ENCODE peak calls at places on chromosomes 13 and 19, in ten cellular contexts. N is AG09319; L is AG04450; K is left ventricle myocardium inferior; G is ascending aorta; I is breast epithelium; V is retina; E is activated CD4-positive, alpha-beta T cell treated with anti-CD3 and anti-CD28 coated beads, Interleukin-2, amount 10 ng/mL, durations not matched to agents 7 days and 5 days; F is natural killer cell treated with Interleukin-12 subunit alpha and Interleukin-12 subunit beta and Interleukin-15 and Interleukin-18, amount 100 ng/mL, for 72 hours; D is stimulated activated CD8-positive, alpha-beta memory T cell treated with anti-CD3 and anti-CD28 coated beads, Interleukin-15, amount 100 ng/mL, for 1 hour. A is an unnamed sample.

GRCh38 chr13:95784161-95784880 is 107.4 kb downstream of the DNAJC3 start:
- DNase-seq in N (peak), L (peak), K (no peak), G (no peak), I (no peak), V (no peak), E (no peak), F (no peak), D (no peak), A (no peak)

GRCh38 chr13:111184685-111185401 is 69.7 kb downstream of the ARHGEF7 start:
- DNase-seq in N (no peak), L (no peak), K (no peak), G (no peak), I (no peak), V (peak), E (peak), F (peak), D (no peak), A (no peak)

GRCh38 chr13:112693831-112694497 is 4.1 kb downstream of the ATP11A start:
- DNase-seq in N (peak), L (peak), K (no peak), G (no peak), I (no peak), V (no peak), E (no peak), F (peak), D (no peak), A (no peak)

GRCh38 chr13:109096101-109096500 is 466.7 kb downstream of the MYO16 start:
- DNase-seq in N (no peak), L (no peak), K (no peak), G (no peak), I (no peak), V (no peak), E (no peak), F (no peak), D (no peak), A (no peak)

GRCh38 chr19:3693030-3693925 is 7.0 kb downstream of the PIP5K1C start:
- DNase-seq in N (no peak), L (no peak), K (no peak), G (no peak), I (no peak), V (no peak), E (no peak), F (no peak), D (no peak), A (no peak)

GRCh38 chr19:2083174-2083854 is 12.8 kb downstream of the MOB3A start:
- DNase-seq in N (no peak), L (no peak), K (no peak), G (no peak), I (no peak), V (no peak), E (peak), F (peak), D (peak), A (no peak)

GRCh38 chr13:29924951-29925350 is 74.5 kb upstream of the UBL3 start:
- DNase-seq in N (no peak), L (no peak), K (no peak), G (no peak), I (no peak), V (no peak), E (no peak), F (no peak), D (no peak), A (no peak)

GRCh38 chr13:82962422-82962821 is 919.9 kb downstream of the SLITRK1 start:
- DNase-seq in N (no peak), L (no peak), K (no peak), G (no peak), I (no peak), V (no peak), E (no peak), F (no peak), D (no peak), A (no peak)

GRCh38 chr19:9370747-9371619 is 8.2 kb downstream of the ZNF177 start:
- DNase-seq in N (no peak), L (no peak), K (no peak), G (no peak), I (no peak), V (no peak), E (no peak), F (no peak), D (no peak), A (no peak)

GRCh38 chr13:32426981-32427851 is 714 bp downstream of the N4BP2L1 start:
- DNase-seq in N (no peak), L (no peak), K (peak), G (no peak), I (peak), V (peak), E (peak), F (peak), D (no peak), A (peak)

GRCh38 chr19:45637890-45638667 is 1.1 kb downstream of the EML2 start:
- DNase-seq in N (no peak), L (no peak), K (no peak), G (no peak), I (no peak), V (no peak), E (no peak), F (no peak), D (no peak), A (no peak)

GRCh38 chr19:11426656-11427055 is 7.5 kb upstream of the RGL3 start:
- DNase-seq in N (no peak), L (no peak), K (no peak), G (no peak), I (no peak), V (no peak), E (no peak), F (peak), D (no peak), A (no peak)

GRCh38 chr13:28558126-28558525 is 63.2 kb upstream of the FLT1 start:
- DNase-seq in N (peak), L (peak), K (no peak), G (no peak), I (no peak), V (no peak), E (no peak), F (no peak), D (no peak), A (no peak)

GRCh38 chr19:8631425-8631819 is 989 bp downstream of the NFILZ start:
- DNase-seq in N (no peak), L (no peak), K (no peak), G (no peak), I (no peak), V (peak), E (no peak), F (no peak), D (no peak), A (no peak)

GRCh38 chr19:54105796-54106195 is 3.1 kb downstream of the NDUFA3 start:
- DNase-seq in N (no peak), L (no peak), K (no peak), G (no peak), I (no peak), V (no peak), E (no peak), F (no peak), D (no peak), A (no peak)

GRCh38 chr13:112754281-112755025 is 64.6 kb downstream of the ATP11A start:
- DNase-seq in N (no peak), L (no peak), K (no peak), G (no peak), I (no peak), V (no peak), E (no peak), F (no peak), D (no peak), A (no peak)

GRCh38 chr19:2503521-2504109 is 27.7 kb downstream of the GADD45B start:
- DNase-seq in N (no peak), L (no peak), K (no peak), G (no peak), I (no peak), V (no peak), E (peak), F (no peak), D (peak), A (no peak)

GRCh38 chr19:36222503-36222902 is 7.6 kb downstream of the ZNF146 start:
- DNase-seq in N (no peak), L (no peak), K (no peak), G (no peak), I (no peak), V (no peak), E (no peak), F (no peak), D (no peak), A (no peak)

GRCh38 chr19:13057744-13058143 is 44.9 kb downstream of the LYL1 start:
- DNase-seq in N (no peak), L (no peak), K (no peak), G (no peak), I (no peak), V (no peak), E (no peak), F (no peak), D (no peak), A (no peak)

GRCh38 chr13:36362251-36362650 is 16.1 kb upstream of the SPART start:
- DNase-seq in N (peak), L (peak), K (no peak), G (no peak), I (no peak), V (no peak), E (no peak), F (no peak), D (no peak), A (no peak)

GRCh38 chr13:58823701-58824100 is 1192.2 kb downstream of the PCDH17 start:
- DNase-seq in N (no peak), L (no peak), K (no peak), G (no peak), I (no peak), V (no peak), E (no peak), F (no peak), D (no peak), A (no peak)

GRCh38 chr19:16834747-16835146 is 5.5 kb downstream of the SIN3B start:
- DNase-seq in N (no peak), L (no peak), K (no peak), G (no peak), I (no peak), V (no peak), E (no peak), F (no peak), D (no peak), A (no peak)

A was measured in cerebellum.